ENCODE peak calls at places on chromosomes 3 and 15, in five cellular contexts. U, W, R, Q and Y are unnamed samples.

GRCh38 chr15:94840794-94841587 is 609.6 kb downstream of the MCTP2 start:
- DNase-seq in Q (peak; percentile 5), W (no peak), R (no peak), U (peak; percentile 0), Y (peak; percentile 38)

GRCh38 chr3:54791552-54792156 is 136.2 kb downstream of the LRTM1 start:
- DNase-seq in R (no peak), U (no peak), W (no peak), Q (no peak), Y (no peak)

GRCh38 chr15:95263751-95264150 is 1032.4 kb downstream of the MCTP2 start:
- DNase-seq in Q (no peak), U (no peak), W (no peak), R (no peak), Y (no peak)

GRCh38 chr3:71208273-71209095 is 375.0 kb downstream of the FOXP1 start:
- DNase-seq in U (peak; percentile 33), R (no peak), Q (peak; percentile 65), W (no peak), Y (no peak)

GRCh38 chr15:79349526-79349925 is 38.6 kb downstream of the TMED3 start:
- DNase-seq in R (no peak), Q (no peak), U (no peak), W (no peak), Y (no peak)

GRCh38 chr15:66735909-66736305 is 33.9 kb downstream of the SMAD6 start:
- DNase-seq in R (no peak), W (peak; percentile 52), Q (peak; percentile 73), U (no peak), Y (no peak)

GRCh38 chr3:134441321-134441720 is 44.5 kb downstream of the ANAPC13 start:
- DNase-seq in Q (no peak), U (peak; percentile 54), R (no peak), W (no peak), Y (no peak)

GRCh38 chr3:113431811-113432210 is 9.5 kb downstream of the CFAP44 start:
- DNase-seq in Q (peak; percentile 1), U (peak; percentile 28), R (no peak), W (no peak), Y (no peak)

GRCh38 chr3:90069748-90070147 is 962.3 kb downstream of the EPHA3 start:
- DNase-seq in U (no peak), R (no peak), Q (peak; percentile 51), W (no peak), Y (peak; percentile 11)

GRCh38 chr15:70259640-70260066 is 161.9 kb upstream of the TLE3 start:
- DNase-seq in Q (no peak), R (peak; percentile 38), U (no peak), W (no peak), Y (no peak)